ENCODE peak calls at places on chromosomes 1 and 21, in five cellular contexts. Z is SK-N-SH; U is lower lobe of right lung; J is CD8-positive, alpha-beta T cell; C is suprapubic skin. D is an unnamed sample.
A peak's percentile ranks its signal among the peaks of the same experiment; 100 is the strongest.

GRCh38 chr1:109891930-109892329 is 18.7 kb upstream of the CSF1 start:
- DNase-seq in Z (no peak), U (no peak), J (no peak), C (no peak), D (no peak)

GRCh38 chr1:156549390-156549789 is 23.0 kb downstream of the IQGAP3 start:
- DNase-seq in Z (no peak), U (no peak), J (no peak), C (no peak), D (no peak)

GRCh38 chr1:71179997-71180396 is 99.2 kb upstream of the ZRANB2 start:
- DNase-seq in Z (no peak), U (no peak), J (no peak), C (no peak), D (no peak)

GRCh38 chr21:32214654-32215305 is 64.1 kb downstream of the MIS18A start:
- DNase-seq in Z (no peak), U (no peak), J (no peak), C (no peak), D (no peak)

GRCh38 chr21:43369124-43369523 is 57.8 kb downstream of the SIK1 start:
- DNase-seq in Z (peak; percentile 68), U (no peak), J (no peak), C (no peak), D (peak; percentile 81)

GRCh38 chr1:160779662-160780397 is 16.1 kb upstream of the LY9 start:
- DNase-seq in Z (peak; percentile 47), U (no peak), J (peak; percentile 57), C (no peak), D (no peak)

GRCh38 chr1:112637257-112638108 is 17.9 kb downstream of the CAPZA1 start:
- DNase-seq in Z (no peak), U (no peak), J (no peak), C (no peak), D (no peak)

GRCh38 chr1:5903031-5903430 is 89.2 kb downstream of the NPHP4 start:
- DNase-seq in Z (no peak), U (no peak), J (no peak), C (no peak), D (no peak)

GRCh38 chr1:55965981-55966461 is 613.3 kb downstream of the PLPP3 start:
- DNase-seq in Z (no peak), U (no peak), J (no peak), C (no peak), D (no peak)

GRCh38 chr1:10868599-10868965 is 72.1 kb upstream of the CASZ1 start:
- DNase-seq in Z (no peak), U (no peak), J (no peak), C (no peak), D (no peak)

GRCh38 chr1:188670837-188671236 is 1806.8 kb downstream of the BRINP3 start:
- DNase-seq in Z (no peak), U (no peak), J (no peak), C (no peak), D (no peak)

GRCh38 chr1:222392571-222392970 is 155.3 kb downstream of the HHIPL2 start:
- DNase-seq in Z (no peak), U (no peak), J (no peak), C (no peak), D (no peak)

GRCh38 chr1:154276797-154277196 is 4.4 kb downstream of the HAX1 start:
- DNase-seq in Z (peak; percentile 28), U (no peak), J (peak; percentile 20), C (no peak), D (no peak)

GRCh38 chr1:2233997-2234761 is 6.1 kb downstream of the SKI start:
- DNase-seq in Z (no peak), U (peak; percentile 97), J (peak; percentile 80), C (peak; percentile 96), D (peak; percentile 71)

GRCh38 chr1:183735069-183735860 is 69.7 kb upstream of the RGL1 start:
- DNase-seq in Z (no peak), U (no peak), J (no peak), C (no peak), D (no peak)

GRCh38 chr1:59999006-59999405 is 72.4 kb upstream of the CYP2J2 start:
- DNase-seq in Z (no peak), U (no peak), J (no peak), C (no peak), D (no peak)

GRCh38 chr1:19452221-19452663 is 33.1 kb downstream of the CAPZB start:
- DNase-seq in Z (no peak), U (no peak), J (no peak), C (peak; percentile 86), D (no peak)

GRCh38 chr1:87318056-87318650 is 10.5 kb upstream of the LMO4 start:
- DNase-seq in Z (no peak), U (no peak), J (no peak), C (no peak), D (no peak)

GRCh38 chr1:228664399-228664914 is 70.8 kb upstream of the RHOU start:
- DNase-seq in Z (peak; percentile 72), U (peak; percentile 62), J (peak; percentile 85), C (peak; percentile 89), D (peak; percentile 88)

GRCh38 chr1:56517404-56518130 is 61.8 kb downstream of the PLPP3 start:
- DNase-seq in Z (no peak), U (no peak), J (no peak), C (no peak), D (no peak)

GRCh38 chr1:32817815-32818786 is 648 bp downstream of the S100PBP start:
- DNase-seq in Z (peak; percentile 81), U (peak; percentile 83), J (peak; percentile 29), C (peak; percentile 89), D (peak; percentile 39)

GRCh38 chr1:207848234-207848633 is 62.7 kb downstream of the CD34 start:
- DNase-seq in Z (no peak), U (peak; percentile 92), J (no peak), C (no peak), D (no peak)

GRCh38 chr1:227192163-227192562 is 126.1 kb downstream of the CDC42BPA start:
- DNase-seq in Z (no peak), U (no peak), J (no peak), C (no peak), D (no peak)

GRCh38 chr1:233336554-233337442 is 9.3 kb downstream of the MAP3K21 start:
- DNase-seq in Z (no peak), U (no peak), J (no peak), C (no peak), D (no peak)

GRCh38 chr1:91148641-91149069 is 126.8 kb upstream of the ZNF644 start:
- DNase-seq in Z (no peak), U (no peak), J (no peak), C (no peak), D (no peak)

GRCh38 chr1:12851779-12852178 is 3.3 kb upstream of the HNRNPCL1 start:
- DNase-seq in Z (no peak), U (no peak), J (no peak), C (no peak), D (no peak)

GRCh38 chr1:54011316-54012007 is 6.5 kb downstream of the LDLRAD1 start:
- DNase-seq in Z (peak; percentile 7), U (no peak), J (no peak), C (no peak), D (no peak)

GRCh38 chr1:1782399-1783221 is 4.3 kb upstream of the NADK start:
- DNase-seq in Z (no peak), U (peak; percentile 85), J (no peak), C (peak; percentile 80), D (no peak)

GRCh38 chr1:9989773-9990172 is 7.3 kb upstream of the RBP7 start:
- DNase-seq in Z (no peak), U (no peak), J (no peak), C (no peak), D (no peak)

GRCh38 chr1:26700711-26701110 is 4.9 kb downstream of the ARID1A start:
- DNase-seq in Z (no peak), U (no peak), J (no peak), C (no peak), D (no peak)

GRCh38 chr21:14862794-14863720 is 201.7 kb downstream of the NRIP1 start:
- DNase-seq in Z (no peak), U (no peak), J (peak; percentile 10), C (no peak), D (no peak)

GRCh38 chr1:83547903-83548302 is 451.0 kb downstream of the TTLL7 start:
- DNase-seq in Z (no peak), U (no peak), J (no peak), C (no peak), D (no peak)

GRCh38 chr1:245488346-245489110 is 333.7 kb downstream of the KIF26B start:
- DNase-seq in Z (no peak), U (no peak), J (no peak), C (no peak), D (no peak)

GRCh38 chr1:200302192-200302892 is 107.5 kb downstream of the ZNF281 start:
- DNase-seq in Z (peak; percentile 66), U (peak; percentile 53), J (peak; percentile 68), C (no peak), D (no peak)
- TF ChIP-seq CTCF in Z (no peak), U (no peak), J (no peak), C (no peak), D (peak; percentile 32)

DNA sequence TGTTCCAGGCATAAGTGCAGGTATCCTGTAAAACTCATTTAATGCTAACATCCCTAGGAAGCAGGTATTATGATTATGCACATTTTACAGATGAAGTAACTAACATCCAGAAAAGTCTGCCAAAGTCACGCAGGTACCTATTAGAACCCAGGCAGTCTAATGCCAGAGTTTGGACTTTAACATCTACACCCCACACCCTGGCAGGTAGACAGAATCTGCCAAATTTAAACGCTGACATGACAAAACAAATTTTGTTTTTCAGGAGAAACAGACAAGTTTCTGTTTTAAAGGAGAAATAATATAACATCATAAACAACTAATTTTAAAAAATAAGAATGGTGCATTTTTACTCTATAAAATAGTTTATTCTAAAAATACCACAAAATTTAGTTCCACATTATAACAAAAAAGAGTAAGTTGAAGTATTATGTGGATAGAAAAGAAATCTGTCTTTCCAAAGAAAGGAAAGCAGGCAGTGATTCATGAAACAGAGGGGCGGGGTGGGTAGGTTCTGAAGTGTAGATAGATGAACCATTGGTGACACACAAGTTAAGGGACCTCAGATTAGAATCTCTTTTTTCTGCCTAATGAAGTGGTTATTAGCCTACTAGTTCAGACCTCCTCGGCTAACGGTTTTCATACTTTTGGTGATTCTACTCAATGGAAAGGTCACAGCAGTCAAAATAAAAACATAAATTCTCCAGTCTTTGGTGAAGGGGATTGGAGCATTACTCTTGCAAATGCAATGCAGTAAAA is 1.7 kb downstream of the ASPM start:
- DNase-seq in Z (peak; percentile 12), U (no peak), J (no peak), C (no peak), D (no peak)
- H3K27ac ChIP-seq in Z (peak overlapping the region; percentile 77), U (no peak overlapping the region), J (no peak overlapping the region), C (no peak overlapping the region), D (no peak overlapping the region)

GRCh38 chr1:66889030-66889429 is 35.6 kb downstream of the DNAI4 start:
- DNase-seq in Z (no peak), U (no peak), J (no peak), C (no peak), D (no peak)
- H3K4me3 ChIP-seq in Z (no peak overlapping the region), U (no peak overlapping the region), J (no peak overlapping the region), C (no peak overlapping the region), D (no peak overlapping the region)

GRCh38 chr1:193754732-193755427 is 568.5 kb upstream of the B3GALT2 start:
- DNase-seq in Z (no peak), U (no peak), J (no peak), C (no peak), D (no peak)
- TF ChIP-seq CTCF in Z (peak; percentile 17), U (peak; percentile 20), J (no peak), C (no peak), D (no peak)